ENCODE peak calls at places on chromosomes 13 and 19, in eight cellular contexts. M is stomach, S is esophagus muscularis mucosa, T is psoas muscle, K is GM12865, V is right cardiac atrium, I is HFF-Myc, R is PC-3. D is an unnamed sample.

GRCh38 chr19:12783849-12784393 is 7.4 kb upstream of the JUNB start:
- DNase-seq in R (peak), M (no peak), K (peak), V (peak), T (peak), I (no peak), S (no peak), D (no peak)

GRCh38 chr13:92530364-92530763 is 696.2 kb upstream of the GPC6 start:
- DNase-seq in R (no peak), T (no peak), S (no peak), V (no peak), I (no peak), M (no peak), K (no peak), D (no peak)

GRCh38 chr13:113216165-113217056 is 7.0 kb downstream of the CUL4A start:
- DNase-seq in I (no peak), S (no peak), M (peak), V (peak), T (peak), R (peak), K (no peak), D (peak)

GRCh38 chr13:114149774-114150740 is 17.6 kb upstream of the RASA3 start:
- DNase-seq in R (no peak), V (no peak), S (no peak), M (no peak), K (no peak), I (no peak), T (no peak), D (no peak)

GRCh38 chr19:38383184-38383583 is 4.7 kb downstream of the GGN start:
- DNase-seq in K (no peak), T (no peak), V (peak), M (no peak), S (no peak), I (no peak), R (no peak), D (no peak)

GRCh38 chr13:31264146-31264545 is 64.4 kb downstream of the B3GLCT start:
- DNase-seq in M (no peak), K (no peak), I (no peak), V (no peak), T (no peak), S (no peak), R (no peak), D (no peak)

GRCh38 chr13:52975969-52976368 is 52.6 kb upstream of the OLFM4 start:
- DNase-seq in I (no peak), K (no peak), S (no peak), M (no peak), R (no peak), T (no peak), V (no peak), D (no peak)

GRCh38 chr13:99467764-99468163 is 33.5 kb upstream of the TM9SF2 start:
- DNase-seq in M (no peak), K (no peak), I (no peak), S (no peak), T (no peak), R (peak), V (no peak), D (no peak)

GRCh38 chr13:78430166-78430791 is 173.1 kb downstream of the POU4F1 start:
- DNase-seq in I (no peak), T (no peak), V (no peak), K (no peak), S (no peak), M (no peak), R (no peak), D (no peak)

GRCh38 chr13:41812851-41813250 is 148.1 kb downstream of the VWA8 start:
- DNase-seq in T (no peak), I (no peak), M (no peak), R (no peak), V (no peak), S (no peak), K (peak), D (no peak)

GRCh38 chr13:41494202-41494601 is 36.9 kb downstream of the RGCC start:
- DNase-seq in I (no peak), S (peak), R (no peak), K (no peak), T (peak), M (no peak), V (peak), D (no peak)

GRCh38 chr19:14006766-14007562 is 844 bp upstream of the RFX1 start:
- DNase-seq in T (peak), M (no peak), S (peak), V (peak), I (no peak), K (no peak), R (no peak), D (peak)

GRCh38 chr19:8113017-8113416 is 36.4 kb downstream of the FBN3 start:
- DNase-seq in S (no peak), V (no peak), M (no peak), K (no peak), R (peak), I (no peak), T (no peak), D (no peak)

GRCh38 chr19:42166336-42166735 is 34.1 kb upstream of the POU2F2 start:
- DNase-seq in S (no peak), M (no peak), V (no peak), I (no peak), T (no peak), R (peak), K (no peak), D (no peak)

GRCh38 chr13:74246398-74246975 is 112.3 kb upstream of the KLF12 start:
- DNase-seq in M (no peak), T (no peak), S (no peak), I (no peak), R (no peak), K (no peak), V (no peak), D (peak)

GRCh38 chr19:46944918-46945628 is 74.6 kb upstream of the NPAS1 start:
- DNase-seq in R (no peak), T (peak), M (no peak), K (no peak), I (no peak), S (no peak), V (peak), D (peak)

GRCh38 chr19:658059-658839 is 4.8 kb downstream of the RNF126 start:
- DNase-seq in T (no peak), I (no peak), R (no peak), V (no peak), S (no peak), K (no peak), M (no peak), D (no peak)

GRCh38 chr19:4730740-4731171 is 7.1 kb upstream of the DPP9 start:
- DNase-seq in M (no peak), V (peak), K (peak), S (no peak), T (no peak), I (no peak), R (peak), D (no peak)

GRCh38 chr19:19105365-19106060 is 32.8 kb downstream of the TMEM161A start:
- DNase-seq in K (no peak), S (no peak), R (peak), T (peak), I (peak), M (peak), V (peak), D (peak)

GRCh38 chr13:37175996-37176395 is 70.5 kb upstream of the CSNK1A1L start:
- DNase-seq in K (no peak), T (no peak), R (no peak), I (no peak), S (no peak), M (no peak), V (no peak), D (no peak)

GRCh38 chr19:3620145-3620816 is 6.3 kb downstream of the CACTIN start:
- DNase-seq in I (no peak), T (peak), M (no peak), R (no peak), S (no peak), V (peak), K (no peak), D (no peak)

GRCh38 chr13:32427852-32428580 is at the start of gene N4BP2L1:
- DNase-seq in K (peak), T (peak), R (peak), M (peak), S (peak), I (no peak), V (peak), D (peak)

GRCh38 chr13:114152831-114153371 is 20.5 kb upstream of the RASA3 start:
- DNase-seq in K (no peak), V (no peak), R (no peak), S (no peak), M (no peak), T (no peak), I (no peak), D (no peak)

GRCh38 chr19:31346184-31346583 is 3.1 kb downstream of the TSHZ3 start:
- DNase-seq in M (no peak), R (no peak), V (no peak), I (no peak), S (no peak), K (no peak), T (no peak), D (no peak)

GRCh38 chr13:99980201-99981114 is 1.1 kb upstream of the ZIC2 start:
- DNase-seq in M (peak), R (peak), K (peak), I (no peak), V (no peak), T (peak), S (no peak), D (peak)

GRCh38 chr19:35123573-35123972 is 8.0 kb downstream of the FXYD3 start:
- DNase-seq in V (peak), I (no peak), S (no peak), R (peak), T (peak), K (no peak), M (peak), D (no peak)
- H3K4me3 ChIP-seq in V (no peak), I (peak), S (peak), R (no peak), T (peak), K (no peak), M (no peak), D (no peak)

DNA sequence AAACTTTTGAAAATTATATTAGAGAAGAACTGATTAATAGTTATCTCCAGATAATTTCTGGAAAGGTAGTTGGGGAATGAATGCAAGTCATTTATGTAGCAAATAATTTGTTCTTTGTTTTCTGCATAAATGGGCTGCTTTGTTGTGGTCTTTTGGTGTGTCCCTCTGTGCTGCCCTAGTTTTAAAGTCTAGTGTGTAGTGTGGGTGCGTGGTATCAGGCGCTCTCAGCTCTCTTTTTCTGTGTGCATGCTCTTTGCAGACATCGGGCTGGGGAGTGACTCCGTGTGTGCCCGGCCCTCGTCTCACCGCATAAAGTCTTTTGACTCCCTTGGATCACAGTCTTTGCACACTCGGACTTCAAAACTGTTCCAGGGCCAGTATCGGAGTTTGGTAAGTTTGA is 94.5 kb downstream of the ARHGEF7 start:
- DNase-seq in R (no peak), K (no peak), S (no peak), T (no peak), M (no peak), I (no peak), V (no peak), D (no peak)
- H3K4me3 ChIP-seq in R (no peak), K (no peak), S (peak), T (peak), M (no peak), I (no peak), V (no peak), D (no peak)

DNA sequence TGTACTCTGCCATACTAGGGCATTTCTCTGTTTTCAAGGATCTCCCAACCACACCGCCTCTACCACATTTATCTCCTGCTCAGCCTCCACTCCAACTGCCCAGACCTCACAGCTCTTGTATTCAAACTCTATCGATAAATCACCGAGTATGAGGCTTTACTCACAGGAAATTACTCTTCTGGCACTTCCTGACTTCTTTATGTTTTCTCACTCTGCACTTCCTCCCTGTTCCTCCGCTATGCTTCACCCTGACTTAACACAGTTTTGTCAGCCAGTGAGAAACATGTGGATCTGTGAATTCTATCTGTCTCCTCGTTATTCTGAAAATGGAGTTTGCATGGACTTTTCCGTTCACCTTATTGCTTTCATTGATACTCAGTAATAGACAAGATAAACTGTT is 2.6 kb upstream of the CARD8 start:
- DNase-seq in K (peak), R (no peak), S (no peak), M (no peak), I (no peak), V (no peak), T (no peak), D (no peak)
- H3K4me3 ChIP-seq in K (peak), R (no peak), S (no peak), M (no peak), I (no peak), V (no peak), T (no peak), D (no peak)

DNA sequence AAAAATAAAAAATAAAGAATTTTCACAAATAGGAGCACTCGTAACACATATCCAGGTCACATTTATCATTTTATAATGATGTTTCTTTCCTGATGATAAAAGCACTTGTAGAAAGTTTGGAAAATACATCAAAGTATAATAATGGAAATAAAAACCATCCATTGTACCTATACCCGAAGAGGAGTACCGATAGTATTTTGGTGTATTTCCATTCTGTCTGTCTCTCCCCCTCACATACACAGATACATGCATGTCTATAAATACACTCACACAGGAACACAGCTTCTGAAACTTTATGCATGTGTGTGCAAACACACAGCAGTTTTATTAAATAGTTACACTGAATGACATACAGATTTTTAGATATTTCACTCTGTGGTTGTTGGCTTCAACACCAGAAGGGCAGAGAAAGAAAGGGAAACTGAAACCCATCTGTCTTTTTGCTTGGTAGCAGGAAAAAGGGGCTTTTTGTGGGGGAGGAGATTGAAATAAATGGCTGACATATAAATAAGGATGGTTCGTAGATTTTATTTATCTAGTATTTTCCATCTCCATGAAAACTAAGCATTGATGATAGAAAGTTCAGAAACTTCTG is 114.8 kb downstream of the LRCH1 start:
- DNase-seq in K (peak), M (no peak), I (no peak), V (no peak), R (no peak), S (no peak), T (no peak), D (no peak)
- H3K4me3 ChIP-seq in K (peak), M (no peak), I (no peak), V (no peak), R (no peak), S (no peak), T (peak), D (no peak)

DNA sequence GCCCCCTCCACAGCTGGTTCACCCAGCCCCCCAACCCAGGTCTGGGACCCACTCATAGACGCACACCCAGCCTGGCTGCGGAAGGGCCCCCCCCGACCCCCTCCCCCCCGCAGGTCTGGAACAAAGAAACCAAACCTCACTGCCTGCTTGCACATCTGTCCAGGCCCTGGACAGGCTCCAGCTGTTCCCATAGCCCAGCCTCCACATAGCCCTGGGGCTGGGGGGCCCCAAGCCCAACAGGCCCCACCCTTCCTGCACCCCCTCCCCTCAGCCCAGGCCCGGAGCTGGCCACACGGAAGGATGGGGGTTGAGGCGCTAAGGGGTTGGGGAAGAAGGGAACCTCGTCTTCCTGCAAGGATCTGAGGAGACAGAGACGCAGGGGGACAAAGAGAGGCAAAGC is 2.7 kb downstream of the KANK2 start:
- DNase-seq in I (no peak), S (no peak), T (no peak), K (no peak), V (peak), M (no peak), R (no peak), D (no peak)
- H3K4me3 ChIP-seq in I (peak), S (peak), T (peak), K (no peak), V (peak), M (peak), R (no peak), D (no peak)

GRCh38 chr19:54434112-54434861 is 14.7 kb upstream of the LENG8 start:
- DNase-seq in S (no peak), V (no peak), T (no peak), R (no peak), I (no peak), K (no peak), M (no peak), D (no peak)

GRCh38 chr19:54433697-54434096 is 15.3 kb upstream of the LENG8 start:
- DNase-seq in I (no peak), T (no peak), S (no peak), M (no peak), R (no peak), K (no peak), V (no peak), D (no peak)

GRCh38 chr19:54436031-54436523 is 12.9 kb upstream of the LENG8 start:
- DNase-seq in R (no peak), T (no peak), K (no peak), S (no peak), M (no peak), V (no peak), I (no peak), D (peak)

GRCh38 chr19:54435551-54436016 is 13.4 kb upstream of the LENG8 start:
- DNase-seq in T (no peak), K (no peak), R (no peak), I (no peak), M (no peak), V (no peak), S (no peak), D (peak)

DNA sequence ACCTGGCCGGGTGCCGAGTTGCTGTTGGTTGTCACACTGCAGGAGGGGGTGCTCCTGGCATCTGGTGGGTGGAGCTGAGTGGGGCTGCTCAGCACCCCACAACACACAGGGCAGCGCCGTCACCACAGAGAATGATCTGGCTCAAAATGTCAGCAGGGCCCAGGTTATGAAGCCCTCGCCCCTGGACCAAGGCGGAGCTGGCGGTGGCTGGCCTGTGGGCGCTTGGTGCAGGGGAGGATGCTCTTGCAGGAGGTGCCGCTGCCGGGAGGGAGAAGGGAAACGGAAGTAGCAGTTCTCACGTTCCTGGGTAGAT is 14.2 kb upstream of the LENG8 start:
- DNase-seq in M (no peak), S (no peak), V (peak), K (no peak), T (no peak), I (no peak), R (no peak), D (no peak)
- H3K4me3 ChIP-seq in M (no peak), S (no peak), V (no peak), K (no peak), T (no peak), I (no peak), R (no peak), D (no peak)

GRCh38 chr19:53868892-53869804 is 1.5 kb downstream of the MYADM start:
- DNase-seq in S (peak), R (peak), M (peak), K (peak), T (peak), I (no peak), V (peak), D (peak)
- H3K4me3 ChIP-seq in S (peak), R (peak), M (peak), K (no peak), T (peak), I (peak), V (peak), D (peak)